ENCODE peak calls at places on chromosomes 12 and 14, in seven cellular contexts. S is stimulated activated CD8-positive, alpha-beta memory T cell treated with anti-CD3 and anti-CD28 coated beads, Interleukin-4, amount 100 ng/mL, for 24 hours; J is NCI-H774; L is stimulated activated CD4-positive, alpha-beta T cell treated with anti-CD3 and anti-CD28 coated beads, Interleukin-15, amount 100 ng/mL, for 48 hours; R is foreskin melanocyte; G is tibial nerve; I is psoas muscle. P is an unnamed sample.

GRCh38 chr14:64788706-64789105 is 84.5 kb downstream of the PLEKHG3 start:
- DNase-seq in S (no peak), J (no peak), L (no peak), R (peak; percentile 42), G (peak; percentile 15), I (no peak), P (peak; percentile 82)

GRCh38 chr14:57875985-57876384 is 10.1 kb upstream of the SLC35F4 start:
- DNase-seq in S (no peak), J (no peak), L (no peak), R (no peak), G (no peak), I (no peak), P (no peak)

GRCh38 chr12:54521291-54522062 is 23.9 kb downstream of the NCKAP1L start:
- DNase-seq in S (no peak), J (no peak), L (no peak), R (no peak), G (no peak), I (no peak), P (no peak)

GRCh38 chr12:52697058-52697582 is 6.2 kb downstream of the KRT77 start:
- DNase-seq in S (no peak), J (no peak), L (no peak), R (no peak), G (no peak), I (no peak), P (no peak)

GRCh38 chr12:5846950-5847349 is 98.1 kb downstream of the ANO2 start:
- DNase-seq in S (no peak), J (no peak), L (no peak), R (no peak), G (no peak), I (no peak), P (no peak)

GRCh38 chr14:101723061-101723595 is 38.4 kb upstream of the PPP2R5C start:
- DNase-seq in S (no peak), J (no peak), L (no peak), R (no peak), G (no peak), I (no peak), P (no peak)

GRCh38 chr14:91888641-91889476 is 21.5 kb upstream of the TC2N start:
- DNase-seq in S (no peak), J (no peak), L (no peak), R (no peak), G (no peak), I (no peak), P (no peak)

GRCh38 chr12:13980548-13981295 is 680 bp downstream of the GRIN2B start:
- DNase-seq in S (no peak), J (no peak), L (no peak), R (no peak), G (no peak), I (no peak), P (no peak)

GRCh38 chr14:23624830-23625404 is 11.2 kb upstream of the DHRS2 start:
- DNase-seq in S (no peak), J (no peak), L (no peak), R (no peak), G (no peak), I (no peak), P (no peak)

GRCh38 chr12:29245246-29245645 is 96.2 kb downstream of the FAR2 start:
- DNase-seq in S (no peak), J (no peak), L (no peak), R (no peak), G (no peak), I (no peak), P (no peak)

GRCh38 chr12:99157946-99158345 is 489.6 kb upstream of the GARIN6 start:
- DNase-seq in S (no peak), J (no peak), L (no peak), R (no peak), G (no peak), I (no peak), P (no peak)

GRCh38 chr12:87982208-87982607 is 47.0 kb downstream of the C12orf50 start:
- DNase-seq in S (no peak), J (no peak), L (no peak), R (no peak), G (no peak), I (no peak), P (no peak)

GRCh38 chr12:51647647-51648046 is 56.6 kb downstream of the SCN8A start:
- DNase-seq in S (no peak), J (no peak), L (no peak), R (no peak), G (no peak), I (no peak), P (no peak)

GRCh38 chr12:76020281-76020680 is 11.3 kb downstream of the PHLDA1 start:
- DNase-seq in S (peak; percentile 66), J (no peak), L (peak; percentile 76), R (no peak), G (no peak), I (peak; percentile 16), P (no peak)

GRCh38 chr12:69919565-69919964 is 94.5 kb downstream of the MYRFL start:
- DNase-seq in S (no peak), J (no peak), L (no peak), R (no peak), G (no peak), I (no peak), P (no peak)

GRCh38 chr12:46874642-46875041 is 48.8 kb upstream of the SLC38A4 start:
- DNase-seq in S (no peak), J (no peak), L (no peak), R (no peak), G (no peak), I (peak; percentile 27), P (no peak)

GRCh38 chr14:24078146-24078545 is 6.8 kb downstream of the CPNE6 start:
- DNase-seq in S (no peak), J (no peak), L (no peak), R (no peak), G (no peak), I (no peak), P (no peak)

GRCh38 chr12:42236017-42236416 is 2.0 kb downstream of the YAF2 start:
- DNase-seq in S (no peak), J (no peak), L (no peak), R (no peak), G (no peak), I (no peak), P (no peak)

GRCh38 chr12:116415408-116416108 is 138.1 kb upstream of the MED13L start:
- DNase-seq in S (no peak), J (no peak), L (no peak), R (no peak), G (no peak), I (no peak), P (no peak)

GRCh38 chr14:38255673-38256357 is at the start of gene CLEC14A:
- DNase-seq in S (no peak), J (no peak), L (no peak), R (no peak), G (peak; percentile 7), I (peak; percentile 77), P (no peak)

GRCh38 chr14:99518441-99519346 is 37.5 kb downstream of the CCNK start:
- DNase-seq in S (peak; percentile 73), J (peak; percentile 72), L (peak; percentile 65), R (no peak), G (peak; percentile 70), I (peak; percentile 64), P (peak; percentile 63)

GRCh38 chr12:132505105-132505851 is 15.3 kb downstream of the FBRSL1 start:
- DNase-seq in S (no peak), J (no peak), L (no peak), R (no peak), G (no peak), I (peak; percentile 47), P (no peak)

GRCh38 chr14:51978566-51979398 is 10.6 kb upstream of the RTRAF start:
- DNase-seq in S (peak; percentile 72), J (peak; percentile 68), L (peak; percentile 75), R (peak; percentile 71), G (peak; percentile 97), I (peak; percentile 73), P (peak; percentile 83)

GRCh38 chr14:61080591-61081010 is 99.6 kb downstream of the SLC38A6 start:
- DNase-seq in S (no peak), J (no peak), L (no peak), R (no peak), G (no peak), I (no peak), P (no peak)

GRCh38 chr12:88325828-88326214 is 183.7 kb downstream of the TMTC3 start:
- DNase-seq in S (no peak), J (no peak), L (no peak), R (no peak), G (no peak), I (no peak), P (no peak)

GRCh38 chr12:27974735-27975221 is 2.2 kb upstream of the PTHLH start:
- DNase-seq in S (no peak), J (no peak), L (no peak), R (no peak), G (no peak), I (no peak), P (no peak)

GRCh38 chr14:39988939-39989338 is 556.7 kb upstream of the FBXO33 start:
- DNase-seq in S (no peak), J (peak; percentile 34), L (no peak), R (peak; percentile 7), G (no peak), I (no peak), P (no peak)

GRCh38 chr12:91877022-91877421 is 268.6 kb downstream of the BTG1 start:
- DNase-seq in S (peak; percentile 66), J (peak; percentile 32), L (peak; percentile 76), R (peak; percentile 79), G (peak; percentile 36), I (peak; percentile 15), P (peak; percentile 20)

GRCh38 chr12:10771132-10771733 is 31.2 kb downstream of the TAS2R7 start:
- DNase-seq in S (no peak), J (no peak), L (no peak), R (peak; percentile 30), G (peak; percentile 31), I (no peak), P (peak; percentile 48)

GRCh38 chr14:53710615-53711014 is 246.0 kb downstream of the BMP4 start:
- DNase-seq in S (no peak), J (no peak), L (no peak), R (no peak), G (no peak), I (no peak), P (no peak)

GRCh38 chr12:21985155-21985554 is 43.9 kb upstream of the ABCC9 start:
- DNase-seq in S (no peak), J (no peak), L (no peak), R (no peak), G (no peak), I (no peak), P (no peak)

GRCh38 chr12:107328442-107329133 is 235.2 kb upstream of the CRY1 start:
- DNase-seq in S (no peak), J (no peak), L (no peak), R (no peak), G (no peak), I (no peak), P (no peak)

GRCh38 chr12:75720807-75721206 is 209.4 kb upstream of the KRR1 start:
- DNase-seq in S (no peak), J (no peak), L (no peak), R (no peak), G (no peak), I (no peak), P (no peak)

GRCh38 chr14:43503508-43503907 is 1003.6 kb downstream of the FSCB start:
- DNase-seq in S (no peak), J (no peak), L (no peak), R (peak; percentile 4), G (no peak), I (no peak), P (peak; percentile 59)

GRCh38 chr14:71250347-71250746 is 343.1 kb downstream of the PCNX1 start:
- DNase-seq in S (no peak), J (no peak), L (no peak), R (no peak), G (no peak), I (no peak), P (no peak)

GRCh38 chr12:89918172-89918880 is 209.7 kb upstream of the ATP2B1 start:
- DNase-seq in S (no peak), J (peak; percentile 40), L (no peak), R (peak; percentile 1), G (no peak), I (no peak), P (no peak)

GRCh38 chr12:43653917-43654316 is 101.9 kb upstream of the ADAMTS20 start:
- DNase-seq in S (no peak), J (no peak), L (no peak), R (no peak), G (no peak), I (no peak), P (no peak)